ENCODE peak calls at places on chromosomes 16 and 17, in ten cellular contexts. F is heart right ventricle; R is CD4-positive, CD25-positive, alpha-beta regulatory T cell; C is tibial artery; Q is choroid plexus epithelial cell; V is upper lobe of right lung; U is MG63; L is hepatocyte; D is thyroid gland; Y is SK-N-SH. K is an unnamed sample.

GRCh38 chr17:46851029-46851741 is at the start of gene WNT9B:
- DNase-seq in F (no peak), R (no peak), C (no peak), Q (no peak), V (no peak), U (peak), L (peak), D (peak), Y (peak), K (no peak)

GRCh38 chr16:87963400-87963799 is 12.2 kb downstream of the BANP start:
- DNase-seq in F (no peak), R (peak), C (no peak), Q (peak), V (no peak), U (peak), L (no peak), D (no peak), Y (no peak), K (peak)

GRCh38 chr17:5837055-5837491 is 233.1 kb upstream of the WSCD1 start:
- DNase-seq in F (no peak), R (no peak), C (no peak), Q (peak), V (no peak), U (peak), L (no peak), D (peak), Y (no peak), K (peak)

GRCh38 chr17:75459246-75459589 is 2.8 kb downstream of the TMEM94 start:
- DNase-seq in F (no peak), R (no peak), C (no peak), Q (no peak), V (no peak), U (no peak), L (no peak), D (no peak), Y (no peak), K (no peak)

GRCh38 chr17:79850571-79851460 is 11.6 kb upstream of the CBX4 start:
- DNase-seq in F (no peak), R (no peak), C (no peak), Q (peak), V (no peak), U (peak), L (peak), D (no peak), Y (no peak), K (peak)

GRCh38 chr16:73040136-73040535 is 7.8 kb downstream of the ZFHX3 start:
- DNase-seq in F (no peak), R (no peak), C (peak), Q (no peak), V (no peak), U (no peak), L (no peak), D (no peak), Y (no peak), K (no peak)

GRCh38 chr17:60496051-60496450 is 30.0 kb downstream of the APPBP2 start:
- DNase-seq in F (no peak), R (no peak), C (no peak), Q (no peak), V (no peak), U (no peak), L (no peak), D (no peak), Y (no peak), K (no peak)

GRCh38 chr16:86758932-86759331 is 180.6 kb downstream of the FOXL1 start:
- DNase-seq in F (no peak), R (no peak), C (peak), Q (no peak), V (no peak), U (no peak), L (no peak), D (no peak), Y (no peak), K (no peak)

GRCh38 chr17:28327031-28327607 is 8.1 kb downstream of the TMEM97 start:
- DNase-seq in F (no peak), R (no peak), C (no peak), Q (peak), V (no peak), U (no peak), L (no peak), D (no peak), Y (no peak), K (no peak)

GRCh38 chr16:14071576-14072271 is 605 bp downstream of the MRTFB start:
- DNase-seq in F (no peak), R (no peak), C (no peak), Q (no peak), V (no peak), U (peak), L (no peak), D (no peak), Y (no peak), K (no peak)

GRCh38 chr16:89118361-89119061 is 24.9 kb downstream of the ACSF3 start:
- DNase-seq in F (no peak), R (no peak), C (no peak), Q (no peak), V (peak), U (no peak), L (no peak), D (no peak), Y (no peak), K (no peak)

GRCh38 chr17:22441776-22442175 is 749.5 kb downstream of the KCNJ18 start:
- DNase-seq in F (no peak), R (no peak), C (no peak), Q (no peak), V (no peak), U (no peak), L (no peak), D (no peak), Y (no peak), K (no peak)

GRCh38 chr17:10767237-10767636 is 36.7 kb downstream of the TMEM238L start:
- DNase-seq in F (no peak), R (no peak), C (peak), Q (no peak), V (no peak), U (no peak), L (peak), D (no peak), Y (no peak), K (no peak)

GRCh38 chr16:46785076-46785845 is 37.1 kb upstream of the MYLK3 start:
- DNase-seq in F (no peak), R (no peak), C (no peak), Q (no peak), V (no peak), U (no peak), L (no peak), D (no peak), Y (no peak), K (no peak)

GRCh38 chr17:47969975-47970724 is 763 bp upstream of the CDK5RAP3 start:
- DNase-seq in F (no peak), R (no peak), C (no peak), Q (no peak), V (no peak), U (no peak), L (no peak), D (no peak), Y (no peak), K (no peak)
- H3K4me3 ChIP-seq in F (no peak), R (peak), C (peak), Q (peak), V (peak), U (no peak), L (no peak), D (no peak), Y (peak), K (peak)

GRCh38 chr17:44170499-44171201 is at the start of gene ASB16:
- DNase-seq in F (peak), R (no peak), C (peak), Q (peak), V (no peak), U (no peak), L (peak), D (peak), Y (peak), K (no peak)
- H3K4me3 ChIP-seq in F (peak), R (no peak), C (peak), Q (peak), V (no peak), U (no peak), L (no peak), D (no peak), Y (no peak), K (no peak)

GRCh38 chr17:63475491-63476412 is 1.1 kb upstream of the ACE start:
- DNase-seq in F (no peak), R (no peak), C (no peak), Q (no peak), V (no peak), U (no peak), L (no peak), D (no peak), Y (peak), K (no peak)
- H3K4me3 ChIP-seq in F (no peak), R (no peak), C (peak), Q (no peak), V (peak), U (no peak), L (no peak), D (no peak), Y (no peak), K (no peak)

GRCh38 chr17:32673964-32674363 is 187.2 kb downstream of the CDK5R1 start:
- DNase-seq in F (no peak), R (no peak), C (no peak), Q (peak), V (no peak), U (no peak), L (no peak), D (no peak), Y (no peak), K (peak)
- H3K4me3 ChIP-seq in F (no peak), R (no peak), C (no peak), Q (no peak), V (no peak), U (no peak), L (no peak), D (no peak), Y (no peak), K (no peak)

GRCh38 chr17:233473-233941 is 52.1 kb upstream of the DOC2B start:
- DNase-seq in F (no peak), R (no peak), C (peak), Q (no peak), V (peak), U (no peak), L (no peak), D (no peak), Y (no peak), K (no peak)

GRCh38 chr17:231966-232807 is 50.7 kb upstream of the DOC2B start:
- DNase-seq in F (no peak), R (no peak), C (peak), Q (no peak), V (peak), U (no peak), L (no peak), D (no peak), Y (peak), K (no peak)

GRCh38 chr17:236641-237405 is 55.4 kb upstream of the DOC2B start:
- DNase-seq in F (no peak), R (no peak), C (no peak), Q (no peak), V (peak), U (no peak), L (peak), D (no peak), Y (no peak), K (no peak)

GRCh38 chr17:235831-236640 is 54.6 kb upstream of the DOC2B start:
- DNase-seq in F (no peak), R (no peak), C (no peak), Q (no peak), V (peak), U (no peak), L (no peak), D (no peak), Y (no peak), K (no peak)

GRCh38 chr17:234163-235047 is 53.0 kb upstream of the DOC2B start:
- DNase-seq in F (no peak), R (no peak), C (peak), Q (no peak), V (peak), U (no peak), L (no peak), D (no peak), Y (no peak), K (no peak)
- H3K4me3 ChIP-seq in F (no peak), R (no peak), C (peak), Q (no peak), V (peak), U (no peak), L (no peak), D (no peak), Y (no peak), K (no peak)

DNA sequence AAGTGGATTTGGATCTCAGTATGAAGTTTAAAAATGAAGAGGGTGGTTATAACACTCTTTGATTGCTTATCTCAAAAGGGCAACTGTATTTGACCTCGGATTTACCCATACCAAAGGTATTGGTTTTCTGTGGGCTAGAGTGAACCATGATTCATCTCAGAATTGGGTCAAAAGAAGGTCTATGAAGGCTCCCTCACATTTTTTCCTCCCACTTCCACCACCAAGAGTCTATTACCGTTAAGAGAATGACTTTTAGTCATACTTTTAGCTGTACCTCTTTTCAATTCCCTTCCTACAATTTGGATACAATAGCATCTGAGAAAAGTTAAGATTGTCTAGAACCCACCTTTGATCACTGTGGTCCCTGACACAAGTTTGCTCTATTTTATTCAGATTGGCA is 280.9 kb downstream of the RBFOX1 start:
- DNase-seq in F (no peak), R (no peak), C (no peak), Q (no peak), V (no peak), U (no peak), L (no peak), D (no peak), Y (no peak), K (no peak)
- H3K4me3 ChIP-seq in F (no peak), R (no peak), C (no peak), Q (no peak), V (no peak), U (no peak), L (no peak), D (no peak), Y (no peak), K (no peak)